ENCODE peak calls at places on chromosomes 1 and 21, in nine cellular contexts. Y, I, A, D, R, U, Z, M and H are unnamed samples.

GRCh38 chr1:210741564-210741963 is 392.4 kb downstream of the KCNH1 start:
- DNase-seq in A (no peak), Y (no peak), U (no peak), Z (peak; percentile 39), R (no peak), I (no peak), M (no peak), D (no peak), H (no peak)

GRCh38 chr1:200366577-200367253 is 43.1 kb downstream of the ZNF281 start:
- DNase-seq in A (no peak), I (peak; percentile 33), Z (no peak), M (no peak), D (no peak), U (no peak), R (no peak), Y (no peak), H (no peak)

GRCh38 chr1:185984113-185984836 is 250.1 kb downstream of the HMCN1 start:
- DNase-seq in Y (no peak), D (no peak), I (no peak), U (no peak), R (no peak), M (no peak), A (no peak), Z (no peak), H (no peak)

GRCh38 chr1:154417338-154417608 is 12.1 kb downstream of the IL6R start:
- DNase-seq in M (no peak), D (no peak), Y (no peak), U (no peak), Z (no peak), R (no peak), A (no peak), I (no peak), H (no peak)

GRCh38 chr1:935751-936231 is 12.1 kb downstream of the SAMD11 start:
- DNase-seq in M (no peak), Z (peak; percentile 86), D (no peak), U (no peak), I (no peak), Y (peak; percentile 93), A (no peak), R (no peak), H (peak; percentile 99)

GRCh38 chr1:53633073-53633704 is 105.8 kb downstream of the GLIS1 start:
- DNase-seq in U (peak; percentile 43), M (no peak), A (no peak), I (no peak), Y (peak; percentile 25), D (no peak), R (no peak), Z (no peak), H (no peak)

GRCh38 chr1:57512386-57512785 is 88.5 kb upstream of the DAB1 start:
- DNase-seq in R (no peak), D (no peak), U (no peak), A (no peak), I (no peak), Y (no peak), M (no peak), Z (no peak), H (no peak)

GRCh38 chr1:19347538-19348177 is 35.5 kb downstream of the SLC66A1 start:
- DNase-seq in U (no peak), M (no peak), D (no peak), R (no peak), A (no peak), I (no peak), Z (no peak), Y (no peak), H (no peak)

GRCh38 chr1:56291374-56291841 is 288.0 kb downstream of the PLPP3 start:
- DNase-seq in R (no peak), D (peak; percentile 33), Z (no peak), I (no peak), A (peak; percentile 16), U (no peak), Y (peak; percentile 74), M (no peak), H (no peak)

GRCh38 chr1:201603613-201604232 is 64.8 kb downstream of the NAV1 start:
- DNase-seq in U (no peak), R (no peak), A (no peak), D (no peak), Y (peak; percentile 71), I (no peak), Z (no peak), M (no peak), H (no peak)

GRCh38 chr1:170617595-170618215 is 46.2 kb upstream of the PRRX1 start:
- DNase-seq in A (no peak), R (no peak), I (no peak), D (no peak), U (no peak), Y (no peak), Z (no peak), M (no peak), H (no peak)

GRCh38 chr1:66733348-66734017 is 18.8 kb upstream of the DYNLT5 start:
- DNase-seq in M (peak; percentile 38), R (no peak), I (peak; percentile 68), D (no peak), Z (no peak), U (no peak), Y (no peak), A (no peak), H (no peak)

DNA sequence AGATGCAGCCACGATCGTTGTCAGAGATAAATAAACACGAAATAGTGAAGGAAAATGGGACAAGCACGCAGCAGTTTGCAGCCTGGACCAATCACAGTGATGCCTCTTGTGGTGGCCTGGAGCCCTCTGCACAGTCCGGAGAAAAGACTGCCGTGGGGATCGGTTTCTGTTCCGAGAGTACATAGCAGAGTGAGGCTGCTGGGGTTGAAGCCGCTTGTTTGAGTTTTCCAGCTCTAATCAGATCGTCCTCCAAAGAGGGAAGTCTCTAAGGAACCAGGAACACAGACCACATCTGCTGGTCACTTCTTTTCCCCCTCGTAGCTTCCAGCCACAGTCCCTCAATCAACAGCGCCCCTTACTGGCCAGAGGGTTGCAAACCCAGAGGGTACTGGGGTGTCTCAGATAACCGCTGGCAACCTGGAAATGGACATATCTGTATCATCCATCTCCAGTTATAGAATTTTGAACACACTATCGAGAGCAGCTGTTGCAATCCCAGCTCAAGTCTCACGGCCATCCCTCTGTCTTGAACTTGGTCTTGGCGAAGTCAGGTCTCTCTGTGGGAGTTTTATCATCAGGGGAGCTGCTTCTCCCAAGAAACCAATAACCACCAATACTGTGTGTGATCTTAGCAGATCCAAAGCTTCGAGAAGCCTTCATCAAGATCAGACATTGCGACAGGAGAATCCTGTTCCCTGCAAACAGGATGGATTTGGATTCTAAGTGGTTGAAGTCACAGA is 57.4 kb downstream of the OLIG1 start:
- DNase-seq in U (no peak), Y (peak; percentile 56), D (peak; percentile 56), M (peak; percentile 44), I (peak; percentile 58), R (peak; percentile 64), A (peak; percentile 61), Z (peak; percentile 93), H (peak; percentile 74)
- H3K4me3 ChIP-seq in U (peak overlapping the region; percentile 59), Y (no peak overlapping the region), D (peak overlapping the region; percentile 39), M (no peak overlapping the region), I (peak overlapping the region; percentile 27), R (peak overlapping the region; percentile 8), A (no peak overlapping the region), Z (peak overlapping the region; percentile 43), H (peak overlapping the region; percentile 27)

DNA sequence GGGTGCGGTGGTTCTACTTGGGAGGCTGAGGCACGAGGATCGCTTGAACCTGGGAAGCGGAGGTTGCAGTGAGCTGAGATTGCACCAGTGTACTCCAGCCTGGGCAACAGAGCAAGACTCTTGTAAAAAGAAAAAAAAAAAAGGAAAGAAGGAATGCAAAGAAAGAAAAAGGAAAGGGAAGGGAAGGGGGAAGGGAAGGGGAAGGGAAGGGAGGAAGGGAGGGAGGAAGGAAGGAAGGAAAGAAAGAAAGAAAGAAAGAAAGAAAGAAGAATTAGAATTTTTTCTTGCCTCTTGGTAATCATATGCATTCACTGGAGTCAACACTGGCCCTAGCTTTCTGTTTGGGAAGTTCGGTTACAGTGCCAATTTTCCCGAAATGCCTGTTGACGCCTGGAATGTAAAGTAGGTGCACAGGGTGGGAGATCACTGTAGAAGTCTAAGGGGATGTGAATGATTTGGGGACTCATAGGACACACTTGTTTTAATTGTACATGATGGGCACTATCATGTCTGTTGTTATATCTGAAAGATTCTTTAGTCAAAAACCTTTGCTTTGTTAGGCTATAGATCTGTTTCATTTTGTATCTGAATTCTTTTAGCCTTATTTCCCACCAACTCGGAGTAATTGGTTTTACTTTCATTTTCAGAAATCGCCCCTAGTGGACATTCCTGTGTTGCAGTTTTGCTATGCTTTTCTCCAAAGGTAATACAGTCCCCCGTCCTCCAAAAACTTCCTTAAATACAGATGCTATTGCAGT is 59.8 kb upstream of the MORC3 start:
- DNase-seq in Z (no peak), U (no peak), M (peak; percentile 51), A (no peak), I (peak; percentile 68), R (peak; percentile 50), Y (no peak), D (no peak), H (peak; percentile 23)
- H3K4me3 ChIP-seq in Z (peak overlapping the region; percentile 29), U (peak overlapping the region; percentile 69), M (peak overlapping the region; percentile 43), A (peak overlapping the region; percentile 31), I (peak overlapping the region; percentile 46), R (peak overlapping the region; percentile 20), Y (peak overlapping the region; percentile 43), D (peak overlapping the region; percentile 68), H (peak overlapping the region; percentile 70)

GRCh38 chr1:90826834-90827233 is 109.7 kb upstream of the BARHL2 start:
- DNase-seq in I (no peak), R (no peak), U (no peak), Y (no peak), Z (no peak), M (no peak), D (no peak), A (no peak), H (no peak)
- H3K4me3 ChIP-seq in I (no peak overlapping the region), R (no peak overlapping the region), U (no peak overlapping the region), Y (no peak overlapping the region), Z (no peak overlapping the region), M (no peak overlapping the region), D (no peak overlapping the region), A (no peak overlapping the region), H (no peak overlapping the region)

GRCh38 chr1:26544156-26544555 is 14.6 kb downstream of the RPS6KA1 start:
- DNase-seq in M (no peak), Z (no peak), A (no peak), Y (no peak), R (no peak), I (no peak), D (no peak), U (no peak), H (no peak)

GRCh38 chr1:26546375-26546774 is 16.8 kb downstream of the RPS6KA1 start:
- DNase-seq in A (no peak), M (peak; percentile 73), D (no peak), U (no peak), I (peak; percentile 59), Y (no peak), Z (no peak), R (no peak), H (no peak)

GRCh38 chr1:26548841-26549240 is 19.3 kb downstream of the RPS6KA1 start:
- DNase-seq in A (no peak), R (no peak), I (no peak), D (no peak), U (no peak), M (no peak), Y (no peak), Z (no peak), H (no peak)

GRCh38 chr1:26543444-26543835 is 13.9 kb downstream of the RPS6KA1 start:
- DNase-seq in A (no peak), Z (no peak), D (no peak), Y (no peak), I (no peak), M (no peak), R (no peak), U (no peak), H (no peak)

DNA sequence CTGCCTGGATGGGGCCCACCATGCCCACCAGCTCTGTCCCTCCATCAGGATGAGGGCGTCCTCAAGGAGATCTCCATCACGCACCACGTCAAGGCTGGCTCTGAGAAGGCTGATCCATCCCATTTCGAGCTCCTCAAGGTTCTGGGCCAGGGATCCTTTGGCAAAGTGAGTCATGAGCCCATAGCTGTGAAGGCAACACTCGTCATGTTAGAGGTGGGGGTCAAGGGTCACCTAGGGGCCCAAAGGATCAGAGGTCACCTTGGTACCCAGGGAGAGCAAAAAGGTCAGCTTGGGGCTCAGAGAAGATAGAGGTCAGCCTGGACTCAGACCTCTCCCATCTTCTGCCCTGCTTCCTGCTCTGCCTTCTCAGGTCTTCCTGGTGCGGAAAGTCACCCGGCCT is 17.3 kb downstream of the RPS6KA1 start:
- DNase-seq in I (no peak), M (no peak), U (peak; percentile 64), D (no peak), Z (no peak), A (no peak), Y (no peak), R (no peak), H (no peak)
- H3K4me3 ChIP-seq in I (no peak overlapping the region), M (no peak overlapping the region), U (no peak overlapping the region), D (no peak overlapping the region), Z (no peak overlapping the region), A (no peak overlapping the region), Y (no peak overlapping the region), R (no peak overlapping the region), H (no peak overlapping the region)